ENCODE peak calls at places on chromosomes 11 and 22, in four cellular contexts. H is neuronal stem cell, A is aorta, Y is pancreas. X is an unnamed sample.

GRCh38 chr11:116379185-116379828 is 393.5 kb downstream of the BUD13 start:
- DNase-seq in H (peak; percentile 66), A (no peak), Y (no peak), X (no peak)

GRCh38 chr11:102806296-102806695 is 8.3 kb upstream of the MMP1 start:
- DNase-seq in H (no peak), A (no peak), Y (no peak), X (no peak)

GRCh38 chr22:32697331-32697995 is 104.0 kb upstream of the TIMP3 start:
- DNase-seq in H (no peak), A (no peak), Y (no peak), X (no peak)

GRCh38 chr11:48109046-48109666 is 107.5 kb upstream of the OR4B1 start:
- DNase-seq in H (no peak), A (no peak), Y (no peak), X (no peak)

GRCh38 chr11:76361773-76362172 is 19.2 kb downstream of the THAP12 start:
- DNase-seq in H (no peak), A (no peak), Y (no peak), X (no peak)

GRCh38 chr22:27228771-27229170 is 571.4 kb downstream of the MIAT start:
- DNase-seq in H (no peak), A (no peak), Y (no peak), X (no peak)

GRCh38 chr11:114354076-114354475 is 46.2 kb downstream of the C11orf71 start:
- DNase-seq in H (no peak), A (no peak), Y (no peak), X (no peak)

GRCh38 chr11:112806256-112806655 is 155.0 kb upstream of the NCAM1 start:
- DNase-seq in H (no peak), A (no peak), Y (no peak), X (no peak)

GRCh38 chr11:80096736-80097135 is 655.9 kb upstream of the TENM4 start:
- DNase-seq in H (no peak), A (no peak), Y (no peak), X (no peak)

GRCh38 chr11:69048056-69048717 is 545 bp upstream of the TPCN2 start:
- DNase-seq in H (no peak), A (no peak), Y (no peak), X (no peak)

GRCh38 chr11:72308226-72309073 is 64.5 kb upstream of the PHOX2A start:
- DNase-seq in H (no peak), A (no peak), Y (no peak), X (no peak)

GRCh38 chr22:39643311-39644083 is 72.9 kb downstream of the CACNA1I start:
- DNase-seq in H (no peak), A (no peak), Y (no peak), X (no peak)

GRCh38 chr22:24937114-24937513 is 9.4 kb downstream of the LHFPL7 start:
- DNase-seq in H (no peak), A (no peak), Y (no peak), X (no peak)

GRCh38 chr11:68806931-68807844 is 34.5 kb downstream of the CPT1A start:
- DNase-seq in H (no peak), A (no peak), Y (no peak), X (no peak)

GRCh38 chr11:134362192-134362901 is 30.6 kb downstream of the GLB1L2 start:
- DNase-seq in H (no peak), A (peak; percentile 69), Y (no peak), X (no peak)

DNA sequence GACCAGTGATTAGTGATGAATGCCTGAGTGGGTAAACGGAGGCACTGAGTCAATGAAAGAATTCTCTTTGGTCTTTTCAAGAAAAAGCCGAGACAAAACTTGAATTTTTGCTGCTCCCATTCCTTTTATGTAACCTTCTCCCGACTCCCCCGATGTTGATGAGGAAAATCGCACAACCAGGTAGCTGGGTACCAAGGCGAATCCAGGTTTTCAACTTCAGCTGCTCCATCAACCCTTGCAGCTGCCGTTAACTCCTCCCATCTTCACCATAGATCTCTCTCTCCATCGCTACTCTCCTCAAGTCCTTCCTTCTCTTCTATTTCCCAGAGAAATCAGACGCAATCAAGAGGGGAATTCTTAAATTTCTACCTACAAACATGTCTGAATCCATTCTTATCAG is 611 bp upstream of the USP2 start:
- DNase-seq in H (no peak), A (no peak), Y (no peak), X (no peak)
- H3K27ac ChIP-seq in H (no peak overlapping the region), A (no peak overlapping the region), Y (peak overlapping the region; percentile 2), X (no peak overlapping the region)

DNA sequence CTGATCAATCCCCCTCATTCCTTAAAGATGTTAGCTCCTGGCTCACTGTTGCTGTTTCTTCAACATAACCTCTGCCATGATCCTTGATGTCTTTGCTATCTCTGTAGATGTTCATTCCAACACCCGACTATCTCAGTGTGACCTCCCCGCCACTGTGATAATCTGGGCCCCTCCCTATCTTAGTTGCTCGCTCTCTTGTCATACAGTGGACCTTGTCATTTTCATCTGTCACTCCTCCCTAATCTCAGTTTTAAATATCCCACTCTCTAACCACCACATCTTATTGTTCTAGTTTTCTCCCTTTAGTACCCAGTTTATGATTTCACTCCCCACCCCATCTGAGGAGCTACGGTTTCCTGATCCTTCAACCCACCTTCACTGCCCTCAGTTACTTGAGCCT is 379.2 kb downstream of the SOX6 start:
- DNase-seq in H (no peak), A (no peak), Y (no peak), X (no peak)
- H3K27ac ChIP-seq in H (no peak overlapping the region), A (no peak overlapping the region), Y (no peak overlapping the region), X (no peak overlapping the region)

GRCh38 chr22:30444632-30445437 is 19.3 kb downstream of the MTFP1 start:
- DNase-seq in H (peak; percentile 80), A (no peak), Y (peak; percentile 30), X (no peak)
- H3K27ac ChIP-seq in H (no peak overlapping the region), A (no peak overlapping the region), Y (no peak overlapping the region), X (no peak overlapping the region)

DNA sequence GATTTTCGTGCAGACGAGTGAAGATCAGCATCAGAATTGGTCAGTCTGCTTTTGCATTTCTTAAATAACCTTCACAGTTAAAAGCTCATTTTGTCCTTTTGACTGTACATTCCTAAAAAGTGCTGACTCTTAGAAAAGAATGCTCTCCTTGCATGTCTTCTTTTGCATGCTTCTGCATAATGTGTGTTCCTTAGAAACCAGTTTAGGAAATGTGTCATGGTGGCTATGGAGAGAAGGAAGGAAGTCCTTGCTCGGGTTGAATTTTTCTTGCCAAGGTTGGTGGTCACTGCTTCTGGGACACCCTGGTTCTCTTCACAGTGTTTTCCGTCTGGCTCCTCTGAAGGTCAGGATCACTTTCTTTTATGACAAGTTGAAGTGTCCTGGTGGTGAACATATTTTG is 6.8 kb downstream of the AP2A2 start:
- DNase-seq in H (no peak), A (no peak), Y (no peak), X (no peak)
- H3K27ac ChIP-seq in H (no peak overlapping the region), A (no peak overlapping the region), Y (peak overlapping the region; percentile 22), X (no peak overlapping the region)

GRCh38 chr22:42945736-42946135 is 69.2 kb downstream of the PACSIN2 start:
- DNase-seq in H (no peak), A (peak; percentile 34), Y (no peak), X (no peak)
- H3K27ac ChIP-seq in H (no peak overlapping the region), A (no peak overlapping the region), Y (peak overlapping the region; percentile 62), X (no peak overlapping the region)

DNA sequence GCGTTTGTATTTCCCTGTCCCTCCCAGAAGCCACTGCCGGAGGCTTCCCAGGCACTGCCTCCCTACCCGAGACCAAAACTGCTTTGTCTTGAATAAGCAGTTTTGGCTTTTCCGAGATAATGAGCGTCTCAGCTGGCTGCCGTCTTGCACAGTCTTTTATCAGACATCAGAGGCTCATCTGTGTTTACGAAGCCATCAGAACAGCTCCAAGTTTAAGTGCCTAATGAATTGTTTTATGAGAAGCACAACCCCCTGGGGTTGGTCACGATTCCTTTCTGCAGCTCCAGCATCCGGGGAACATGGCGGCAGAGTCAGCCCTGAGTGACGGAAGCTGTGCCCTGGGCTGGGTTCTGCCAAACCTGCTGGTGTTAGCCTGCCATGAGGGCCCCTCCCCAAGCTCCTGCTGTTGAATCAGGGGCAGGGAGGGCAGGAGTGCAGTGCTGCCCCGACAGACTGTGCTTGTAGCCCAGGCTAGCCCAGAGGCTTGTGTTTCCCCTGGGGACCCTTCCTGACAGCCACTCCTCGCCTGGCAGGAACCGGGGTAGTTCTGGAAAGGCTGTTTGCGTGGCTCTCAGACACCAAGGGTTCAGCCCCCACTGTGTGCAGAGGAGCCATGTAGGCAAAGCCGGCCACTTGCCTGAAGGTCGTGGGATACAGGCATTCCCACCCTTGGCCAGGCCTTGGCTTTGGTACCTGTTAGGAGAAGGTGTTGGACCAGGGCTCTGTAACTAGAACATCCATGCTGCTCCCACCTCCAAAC is 96.1 kb downstream of the MORC2 start:
- DNase-seq in H (no peak), A (peak; percentile 52), Y (peak; percentile 6), X (no peak)
- H3K27ac ChIP-seq in H (no peak overlapping the region), A (no peak overlapping the region), Y (no peak overlapping the region), X (peak overlapping the region; percentile 75)

DNA sequence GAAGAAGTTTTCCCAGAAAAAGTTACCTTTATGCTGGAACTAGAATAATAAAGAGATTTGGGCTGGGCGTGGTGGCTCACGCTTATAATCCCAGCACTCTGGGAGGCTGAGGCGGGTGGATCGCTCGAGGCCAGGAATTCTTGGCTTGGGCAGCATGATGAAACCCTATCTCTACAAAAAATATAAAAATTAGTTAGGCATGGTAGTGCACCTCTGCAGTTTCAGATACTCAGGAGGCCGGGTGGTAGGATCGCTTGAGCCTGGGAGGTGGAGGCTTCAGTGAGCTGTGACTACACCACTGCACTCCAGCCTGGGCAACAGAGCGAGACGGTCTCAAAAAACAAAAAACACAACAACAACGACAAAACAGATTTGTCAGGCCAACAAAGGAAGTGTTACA is 119.3 kb upstream of the OR9Q1 start:
- DNase-seq in H (no peak), A (no peak), Y (no peak), X (no peak)
- H3K27ac ChIP-seq in H (no peak overlapping the region), A (no peak overlapping the region), Y (peak overlapping the region; percentile 11), X (no peak overlapping the region)

GRCh38 chr11:34346551-34346950 is 11.3 kb downstream of the ABTB2 start:
- DNase-seq in H (no peak), A (no peak), Y (no peak), X (no peak)
- H3K27ac ChIP-seq in H (no peak overlapping the region), A (peak overlapping the region; percentile 72), Y (peak overlapping the region; percentile 2), X (no peak overlapping the region)

GRCh38 chr22:21650823-21651520 is 8.9 kb downstream of the SDF2L1 start:
- DNase-seq in H (no peak), A (no peak), Y (no peak), X (no peak)

GRCh38 chr22:21652010-21652546 is 10.0 kb downstream of the SDF2L1 start:
- DNase-seq in H (peak; percentile 91), A (peak; percentile 96), Y (peak; percentile 65), X (peak; percentile 75)

GRCh38 chr22:21652547-21653545 is 10.7 kb downstream of the SDF2L1 start:
- DNase-seq in H (peak; percentile 90), A (no peak), Y (no peak), X (no peak)

GRCh38 chr22:21650280-21650679 is 8.2 kb downstream of the SDF2L1 start:
- DNase-seq in H (no peak), A (no peak), Y (no peak), X (no peak)

GRCh38 chr22:21651521-21652009 is 9.5 kb downstream of the SDF2L1 start:
- DNase-seq in H (peak; percentile 68), A (peak; percentile 83), Y (no peak), X (no peak)
- H3K27ac ChIP-seq in H (peak overlapping the region; percentile 98), A (no peak overlapping the region), Y (no peak overlapping the region), X (no peak overlapping the region)